ENCODE peak calls at places on chromosomes 12 and 14, in nine cellular contexts. I is fibroblast of lung, D is IMR-90, P is uterus, R is heart right ventricle, Y is spleen, X is MM.1S, H is HCT116, Z is HepG2. O is an unnamed sample. For H3K27me3, the result is how much of the 10 kb centered on the place peaks cover.

GRCh38 chr14:94062344-94062904 is 18.6 kb downstream of the DDX24 start:
- DNase-seq in I (peak), D (peak), P (no peak), R (no peak), Y (no peak), X (no peak), H (no peak), Z (no peak), O (no peak)

GRCh38 chr14:51535443-51536044 is 116.2 kb upstream of the FRMD6 start:
- DNase-seq in I (no peak), D (no peak), P (no peak), R (no peak), Y (no peak), X (no peak), H (no peak), Z (no peak), O (no peak)

GRCh38 chr12:106945261-106945851 is 10.4 kb upstream of the TMEM263 start:
- DNase-seq in I (no peak), D (no peak), P (no peak), R (no peak), Y (no peak), X (no peak), H (no peak), Z (no peak), O (no peak)

GRCh38 chr12:106357549-106358409 is at the start of gene POLR3B:
- DNase-seq in I (peak), D (peak), P (peak), R (peak), Y (peak), X (peak), H (peak), Z (peak), O (peak)

GRCh38 chr12:62738611-62739010 is 196.3 kb downstream of the PPM1H start:
- DNase-seq in I (no peak), D (no peak), P (no peak), R (no peak), Y (no peak), X (no peak), H (no peak), Z (no peak), O (no peak)

GRCh38 chr14:89340200-89340667 is 76.8 kb downstream of the FOXN3 start:
- DNase-seq in I (peak), D (peak), P (peak), R (no peak), Y (no peak), X (no peak), H (no peak), Z (peak), O (no peak)

GRCh38 chr12:13258212-13258611 is 61.7 kb downstream of the EMP1 start:
- DNase-seq in I (no peak), D (no peak), P (no peak), R (no peak), Y (no peak), X (no peak), H (no peak), Z (no peak), O (peak)

GRCh38 chr12:122999986-123000420 is 19.5 kb downstream of the ARL6IP4 start:
- DNase-seq in I (no peak), D (no peak), P (no peak), R (no peak), Y (peak), X (no peak), H (no peak), Z (no peak), O (peak)

GRCh38 chr12:47223848-47224213 is 144.1 kb upstream of the AMIGO2 start:
- DNase-seq in I (peak), D (peak), P (peak), R (no peak), Y (no peak), X (no peak), H (no peak), Z (peak), O (no peak)

GRCh38 chr12:26119391-26119981 is 5.4 kb downstream of the BHLHE41 start:
- DNase-seq in I (peak), D (peak), P (peak), R (no peak), Y (no peak), X (peak), H (peak), Z (peak), O (peak)

GRCh38 chr14:51394804-51395203 is 154.8 kb downstream of the TMX1 start:
- DNase-seq in I (no peak), D (no peak), P (no peak), R (no peak), Y (no peak), X (no peak), H (no peak), Z (no peak), O (peak)

GRCh38 chr12:121917950-121918678 is at the start of gene CFAP251:
- DNase-seq in I (peak), D (peak), P (peak), R (peak), Y (peak), X (peak), H (peak), Z (no peak), O (peak)

GRCh38 chr12:69540606-69541386 is 44.5 kb upstream of the CCT2 start:
- DNase-seq in I (peak), D (peak), P (no peak), R (no peak), Y (no peak), X (no peak), H (no peak), Z (no peak), O (no peak)

GRCh38 chr12:125544979-125545378 is 479.7 kb downstream of the AACS start:
- DNase-seq in I (peak), D (no peak), P (no peak), R (no peak), Y (no peak), X (no peak), H (no peak), Z (no peak), O (no peak)

GRCh38 chr14:41570415-41571155 is 36.1 kb upstream of the LRFN5 start:
- DNase-seq in I (no peak), D (no peak), P (no peak), R (no peak), Y (no peak), X (peak), H (no peak), Z (no peak), O (no peak)

GRCh38 chr12:124692443-124692842 is 125.0 kb upstream of the NCOR2 start:
- DNase-seq in I (no peak), D (no peak), P (no peak), R (no peak), Y (no peak), X (no peak), H (no peak), Z (no peak), O (no peak)

GRCh38 chr12:71755146-71755892 is 656 bp downstream of the RAB21 start:
- DNase-seq in I (peak), D (peak), P (peak), R (peak), Y (no peak), X (peak), H (no peak), Z (peak), O (peak)

GRCh38 chr14:54532111-54533012 is 22.7 kb downstream of the CGRRF1 start:
- DNase-seq in I (no peak), D (no peak), P (no peak), R (no peak), Y (no peak), X (peak), H (no peak), Z (no peak), O (no peak)

GRCh38 chr12:40208707-40209106 is 16.1 kb upstream of the LRRK2 start:
- DNase-seq in I (no peak), D (no peak), P (no peak), R (no peak), Y (no peak), X (peak), H (no peak), Z (no peak), O (no peak)

GRCh38 chr12:44431647-44432352 is 444.3 kb downstream of the NELL2 start:
- DNase-seq in I (no peak), D (no peak), P (no peak), R (no peak), Y (no peak), X (no peak), H (no peak), Z (no peak), O (no peak)

GRCh38 chr14:56271988-56272387 is 153.8 kb downstream of the PELI2 start:
- DNase-seq in I (peak), D (peak), P (no peak), R (no peak), Y (no peak), X (no peak), H (no peak), Z (no peak), O (no peak)

GRCh38 chr12:9120487-9121184 is 4.9 kb upstream of the A2M start:
- DNase-seq in I (no peak), D (no peak), P (no peak), R (no peak), Y (no peak), X (no peak), H (no peak), Z (no peak), O (no peak)

GRCh38 chr14:65277580-65278270 is 134.8 kb upstream of the FUT8 start:
- DNase-seq in I (no peak), D (no peak), P (no peak), R (no peak), Y (no peak), X (no peak), H (no peak), Z (no peak), O (peak)

GRCh38 chr14:56131865-56132830 is 13.9 kb downstream of the PELI2 start:
- DNase-seq in I (no peak), D (no peak), P (no peak), R (no peak), Y (no peak), X (no peak), H (no peak), Z (no peak), O (peak)

GRCh38 chr12:114409796-114410520 is 4.0 kb upstream of the TBX5 start:
- DNase-seq in I (no peak), D (peak), P (no peak), R (no peak), Y (no peak), X (no peak), H (no peak), Z (no peak), O (no peak)

GRCh38 chr14:33432407-33433023 is 493.8 kb downstream of the NPAS3 start:
- DNase-seq in I (peak), D (peak), P (no peak), R (no peak), Y (no peak), X (peak), H (no peak), Z (peak), O (peak)

GRCh38 chr12:127809236-127809635 is 457.7 kb upstream of the TMEM132C start:
- DNase-seq in I (peak), D (no peak), P (no peak), R (peak), Y (no peak), X (no peak), H (no peak), Z (no peak), O (no peak)

GRCh38 chr14:30799933-30800332 is 74.4 kb upstream of the COCH start:
- DNase-seq in I (no peak), D (no peak), P (no peak), R (no peak), Y (no peak), X (no peak), H (no peak), Z (no peak), O (no peak)

GRCh38 chr14:74265312-74265965 is 26.2 kb downstream of the VSX2 start:
- DNase-seq in I (no peak), D (no peak), P (no peak), R (no peak), Y (no peak), X (no peak), H (no peak), Z (no peak), O (peak)

GRCh38 chr14:100246809-100247428 is 8.0 kb downstream of the YY1 start:
- DNase-seq in I (peak), D (peak), P (no peak), R (no peak), Y (no peak), X (no peak), H (peak), Z (peak), O (peak)

GRCh38 chr12:112842441-112842840 is 50.9 kb downstream of the RPH3A start:
- DNase-seq in I (no peak), D (no peak), P (no peak), R (no peak), Y (no peak), X (no peak), H (no peak), Z (no peak), O (no peak)

GRCh38 chr12:46372852-46373302 is 304 bp upstream of the SLC38A2 start:
- DNase-seq in I (no peak), D (no peak), P (no peak), R (no peak), Y (no peak), X (no peak), H (no peak), Z (no peak), O (no peak)

GRCh38 chr12:117486840-117487659 is 125.6 kb upstream of the NOS1 start:
- DNase-seq in I (peak), D (no peak), P (no peak), R (no peak), Y (no peak), X (no peak), H (peak), Z (no peak), O (no peak)

GRCh38 chr12:27964123-27964522 is 8.4 kb downstream of the PTHLH start:
- DNase-seq in I (no peak), D (peak), P (no peak), R (no peak), Y (no peak), X (no peak), H (no peak), Z (no peak), O (no peak)

GRCh38 chr14:99099051-99099787 is 172.8 kb downstream of the BCL11B start:
- DNase-seq in I (no peak), D (no peak), P (no peak), R (no peak), Y (peak), X (no peak), H (no peak), Z (no peak), O (no peak)

GRCh38 chr12:116339062-116339461 is 61.6 kb upstream of the MED13L start:
- DNase-seq in I (no peak), D (no peak), P (no peak), R (no peak), Y (no peak), X (no peak), H (no peak), Z (no peak), O (no peak)

GRCh38 chr14:104932676-104933631 is 8.3 kb downstream of the PLD4 start:
- DNase-seq in I (peak), D (peak), P (peak), R (peak), Y (peak), X (peak), H (peak), Z (peak), O (peak)
- H3K27me3 ChIP-seq in I (under half), D (half or more), P (under half), R (under half), Y (under half), X (under half), H (under half), Z (under half), O (under half)

GRCh38 chr12:120254809-120255208 is 10.7 kb downstream of the PXN start:
- DNase-seq in I (no peak), D (no peak), P (no peak), R (peak), Y (no peak), X (no peak), H (no peak), Z (no peak), O (no peak)

GRCh38 chr12:120260607-120261006 is 4.9 kb downstream of the PXN start:
- DNase-seq in I (no peak), D (no peak), P (no peak), R (no peak), Y (no peak), X (no peak), H (no peak), Z (no peak), O (no peak)

GRCh38 chr12:120259418-120260202 is 5.9 kb downstream of the PXN start:
- DNase-seq in I (peak), D (peak), P (no peak), R (no peak), Y (no peak), X (no peak), H (no peak), Z (no peak), O (no peak)

GRCh38 chr12:120258323-120258896 is 7.1 kb downstream of the PXN start:
- DNase-seq in I (no peak), D (no peak), P (no peak), R (no peak), Y (no peak), X (no peak), H (no peak), Z (peak), O (no peak)

DNA sequence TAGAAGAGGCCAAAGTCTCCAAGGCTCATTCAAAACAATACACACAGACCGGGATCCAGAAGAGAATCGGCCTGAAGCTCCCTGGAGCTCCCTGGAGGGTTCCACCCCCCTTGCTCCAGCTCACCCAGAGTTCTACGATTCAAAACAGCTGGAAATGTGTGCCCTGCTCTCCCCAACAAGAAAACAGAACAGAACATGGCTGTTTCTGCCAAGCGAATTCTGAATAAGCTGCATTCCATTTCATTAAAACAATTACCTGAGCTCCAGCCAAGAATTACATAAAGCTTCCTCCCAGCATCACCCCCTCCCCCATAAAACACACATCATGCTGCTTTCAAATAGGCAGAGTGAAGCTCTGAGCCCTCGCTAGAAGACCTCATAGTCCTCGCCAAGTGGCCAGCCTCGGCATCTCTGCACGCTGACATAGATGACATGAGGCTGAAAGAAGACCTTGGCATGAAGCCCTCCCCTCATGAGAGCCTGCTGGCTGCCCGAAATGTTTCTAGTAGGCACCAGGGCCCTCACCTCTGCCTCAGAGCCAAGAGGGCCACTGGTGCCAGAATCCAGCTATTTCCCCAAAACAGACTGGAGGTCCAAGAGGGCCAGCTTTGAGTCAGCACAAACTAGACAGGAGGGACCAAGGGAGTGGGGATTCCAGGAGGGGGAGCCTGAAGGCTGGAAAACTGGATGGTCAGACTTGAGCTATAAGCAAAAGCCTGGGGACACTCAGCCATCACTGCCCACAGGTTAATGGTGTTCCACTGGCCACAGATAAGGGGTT is 8.3 kb downstream of the PXN start:
- DNase-seq in I (peak), D (peak), P (peak), R (peak), Y (no peak), X (no peak), H (no peak), Z (no peak), O (no peak)
- TF ChIP-seq CTCF in I (peak), D (no peak), P (no peak), R (no peak), Y (no peak), X (no peak), H (no peak), Z (no peak), O (no peak)

GRCh38 chr14:69261761-69262331 is 1.9 kb downstream of the GALNT16 start:
- DNase-seq in I (no peak), D (peak), P (no peak), R (peak), Y (no peak), X (no peak), H (no peak), Z (peak), O (no peak)

GRCh38 chr14:69259176-69259530 is 805 bp upstream of the GALNT16 start:
- DNase-seq in I (no peak), D (no peak), P (no peak), R (no peak), Y (no peak), X (no peak), H (no peak), Z (no peak), O (no peak)

GRCh38 chr14:69260979-69261605 is 1.1 kb downstream of the GALNT16 start:
- DNase-seq in I (no peak), D (no peak), P (no peak), R (no peak), Y (peak), X (peak), H (no peak), Z (no peak), O (peak)

GRCh38 chr14:69260246-69260978 is 454 bp downstream of the GALNT16 start:
- DNase-seq in I (peak), D (peak), P (no peak), R (no peak), Y (no peak), X (no peak), H (no peak), Z (no peak), O (peak)

GRCh38 chr14:69259531-69260245 is at the start of gene GALNT16:
- DNase-seq in I (peak), D (peak), P (no peak), R (peak), Y (peak), X (no peak), H (no peak), Z (no peak), O (peak)
- H3K27me3 ChIP-seq in I (under half), D (half or more), P (under half), R (under half), Y (under half), X (under half), H (under half), Z (under half), O (under half)

GRCh38 chr12:2355604-2356003 is 302.8 kb downstream of the CACNA1C start:
- DNase-seq in I (no peak), D (no peak), P (no peak), R (no peak), Y (no peak), X (no peak), H (no peak), Z (no peak), O (no peak)

GRCh38 chr12:2359725-2360629 is 307.2 kb downstream of the CACNA1C start:
- DNase-seq in I (no peak), D (no peak), P (no peak), R (no peak), Y (no peak), X (no peak), H (no peak), Z (no peak), O (no peak)

GRCh38 chr12:2356601-2357125 is 303.9 kb downstream of the CACNA1C start:
- DNase-seq in I (no peak), D (no peak), P (no peak), R (no peak), Y (no peak), X (no peak), H (no peak), Z (no peak), O (no peak)

GRCh38 chr12:2360630-2361170 is 307.9 kb downstream of the CACNA1C start:
- DNase-seq in I (no peak), D (no peak), P (no peak), R (no peak), Y (no peak), X (no peak), H (no peak), Z (peak), O (no peak)

DNA sequence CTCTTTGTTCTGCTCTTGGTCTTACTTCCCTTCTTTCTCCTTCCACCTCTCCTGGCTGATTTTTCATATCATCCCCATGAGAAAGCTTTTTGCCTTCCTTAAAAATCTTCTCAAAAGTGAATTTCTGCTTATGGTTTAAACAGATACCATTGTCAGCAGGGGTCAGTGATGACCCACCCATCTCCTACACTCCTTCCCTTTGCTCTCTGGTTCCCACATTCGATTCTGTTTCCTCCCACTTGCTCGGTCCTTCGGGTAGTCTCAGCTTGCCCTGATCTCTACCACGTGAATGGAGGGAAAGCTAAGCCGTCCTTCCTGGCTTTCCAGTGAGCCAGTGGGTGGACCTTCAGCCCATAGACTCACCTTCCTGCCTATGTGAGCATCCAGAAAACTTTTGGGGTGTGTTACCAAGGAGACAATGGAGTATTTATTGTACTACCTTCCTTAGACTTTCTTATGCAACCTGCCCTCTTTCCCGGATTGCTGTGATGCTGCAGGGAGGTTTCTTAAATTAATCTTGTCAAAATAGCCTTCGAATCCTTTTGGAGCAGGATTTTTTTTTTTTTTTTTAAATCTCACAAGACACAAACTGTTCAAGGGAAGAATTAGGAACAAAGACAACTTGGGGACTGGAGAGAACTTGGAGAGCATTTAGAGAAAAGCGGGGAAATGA is 306.3 kb downstream of the CACNA1C start:
- DNase-seq in I (no peak), D (no peak), P (no peak), R (no peak), Y (no peak), X (no peak), H (no peak), Z (no peak), O (peak)
- TF ChIP-seq CTCF in I (no peak), D (no peak), P (no peak), R (no peak), Y (no peak), X (peak), H (no peak), Z (no peak), O (peak)